ENCODE peak calls at places on chromosomes 2 and 18, in eight cellular contexts. C is HFF-Myc, F is psoas muscle, S is heart left ventricle, K is mammary epithelial cell, J is GM13977, Y is AG09319, L is uterus. X is an unnamed sample.

GRCh38 chr2:236038096-236038495 is 130.1 kb downstream of the GBX2 start:
- DNase-seq in C (no peak), F (no peak), S (no peak), K (no peak), J (no peak), Y (no peak), L (no peak), X (no peak)

GRCh38 chr2:162293122-162293781 is 25.2 kb downstream of the IFIH1 start:
- DNase-seq in C (no peak), F (no peak), S (no peak), K (peak), J (no peak), Y (no peak), L (no peak), X (no peak)

GRCh38 chr2:148207111-148207510 is 186.2 kb downstream of the MBD5 start:
- DNase-seq in C (no peak), F (no peak), S (no peak), K (no peak), J (no peak), Y (no peak), L (no peak), X (no peak)

GRCh38 chr2:179224361-179224760 is 40.3 kb downstream of the SESTD1 start:
- DNase-seq in C (no peak), F (no peak), S (no peak), K (no peak), J (no peak), Y (no peak), L (no peak), X (no peak)

GRCh38 chr2:64361151-64361938 is 92.6 kb upstream of the LGALSL start:
- DNase-seq in C (no peak), F (no peak), S (no peak), K (no peak), J (no peak), Y (no peak), L (no peak), X (no peak)

GRCh38 chr2:219542931-219543595 is 546 bp downstream of the CHPF start:
- DNase-seq in C (no peak), F (peak), S (peak), K (peak), J (no peak), Y (no peak), L (no peak), X (no peak)

GRCh38 chr18:5304232-5304631 is 8.7 kb upstream of the ZBTB14 start:
- DNase-seq in C (no peak), F (no peak), S (no peak), K (no peak), J (no peak), Y (no peak), L (no peak), X (no peak)

GRCh38 chr2:112644155-112644932 is 1.4 kb upstream of the SLC20A1 start:
- DNase-seq in C (no peak), F (no peak), S (no peak), K (peak), J (no peak), Y (no peak), L (no peak), X (peak)

GRCh38 chr2:191041418-191042161 is 27.6 kb upstream of the STAT1 start:
- DNase-seq in C (no peak), F (no peak), S (no peak), K (peak), J (no peak), Y (no peak), L (no peak), X (peak)

GRCh38 chr2:130798472-130799221 is 38.1 kb upstream of the ARHGEF4 start:
- DNase-seq in C (no peak), F (no peak), S (peak), K (no peak), J (no peak), Y (no peak), L (peak), X (peak)

GRCh38 chr2:3970791-3971190 is 267.4 kb downstream of the DCDC2C start:
- DNase-seq in C (no peak), F (no peak), S (no peak), K (no peak), J (no peak), Y (no peak), L (no peak), X (no peak)

GRCh38 chr2:25905126-25905525 is 26.8 kb upstream of the ASXL2 start:
- DNase-seq in C (no peak), F (no peak), S (no peak), K (no peak), J (no peak), Y (no peak), L (no peak), X (no peak)

GRCh38 chr18:10892801-10893595 is 256.4 kb downstream of the PIEZO2 start:
- DNase-seq in C (no peak), F (no peak), S (no peak), K (no peak), J (no peak), Y (no peak), L (no peak), X (no peak)

GRCh38 chr2:208020253-208020652 is 5.1 kb downstream of the PLEKHM3 start:
- DNase-seq in C (no peak), F (no peak), S (no peak), K (no peak), J (no peak), Y (no peak), L (no peak), X (no peak)

GRCh38 chr18:22691988-22692710 is 241.0 kb upstream of the RBBP8 start:
- DNase-seq in C (peak), F (no peak), S (no peak), K (peak), J (no peak), Y (peak), L (no peak), X (no peak)

GRCh38 chr2:64404743-64405142 is 49.2 kb upstream of the LGALSL start:
- DNase-seq in C (peak), F (peak), S (peak), K (no peak), J (no peak), Y (no peak), L (peak), X (peak)

GRCh38 chr18:48194787-48195186 is 214.4 kb downstream of the ZBTB7C start:
- DNase-seq in C (no peak), F (no peak), S (no peak), K (no peak), J (no peak), Y (no peak), L (no peak), X (no peak)

GRCh38 chr2:223460774-223461211 is 141.4 kb downstream of the SCG2 start:
- DNase-seq in C (peak), F (no peak), S (no peak), K (peak), J (no peak), Y (no peak), L (no peak), X (no peak)

GRCh38 chr18:13849791-13850190 is 25.8 kb downstream of the MC5R start:
- DNase-seq in C (no peak), F (no peak), S (no peak), K (no peak), J (no peak), Y (no peak), L (no peak), X (no peak)

GRCh38 chr2:3180082-3180908 is 197.3 kb downstream of the EIPR1 start:
- DNase-seq in C (no peak), F (no peak), S (no peak), K (no peak), J (no peak), Y (no peak), L (no peak), X (no peak)

GRCh38 chr2:109237792-109238191 is 108.8 kb downstream of the SH3RF3 start:
- DNase-seq in C (no peak), F (no peak), S (no peak), K (no peak), J (no peak), Y (no peak), L (no peak), X (no peak)

GRCh38 chr2:177256026-177256425 is 8.5 kb downstream of the NFE2L2 start:
- DNase-seq in C (no peak), F (no peak), S (no peak), K (no peak), J (no peak), Y (no peak), L (no peak), X (no peak)

GRCh38 chr18:46335551-46336059 is 231.4 kb downstream of the HAUS1 start:
- DNase-seq in C (no peak), F (peak), S (no peak), K (no peak), J (no peak), Y (no peak), L (no peak), X (peak)

GRCh38 chr2:39851691-39852110 is 72.6 kb upstream of the THUMPD2 start:
- DNase-seq in C (peak), F (no peak), S (peak), K (peak), J (no peak), Y (peak), L (no peak), X (peak)

GRCh38 chr18:29004921-29005320 is 828.0 kb upstream of the CDH2 start:
- DNase-seq in C (no peak), F (no peak), S (no peak), K (no peak), J (no peak), Y (no peak), L (no peak), X (no peak)

DNA sequence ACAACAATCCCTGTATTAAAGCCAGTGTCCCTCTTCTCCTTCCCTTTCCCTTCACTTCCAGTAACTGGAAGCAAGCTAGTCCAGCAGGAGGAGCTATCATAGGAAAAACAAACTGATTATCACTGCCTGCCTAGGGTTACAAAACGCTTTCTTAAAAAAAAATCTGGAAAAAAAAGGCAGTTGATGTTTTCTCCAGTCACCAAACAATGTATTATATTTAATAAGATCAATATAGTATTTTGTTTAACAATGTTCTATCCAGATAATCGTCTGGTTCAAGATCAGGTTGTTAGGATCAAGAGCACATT is 78.8 kb upstream of the ITGB6 start:
- DNase-seq in C (no peak), F (no peak), S (no peak), K (no peak), J (no peak), Y (no peak), L (no peak), X (no peak)
- TF ChIP-seq CTCF in C (peak), F (peak), S (peak), K (peak), J (no peak), Y (peak), L (peak), X (peak)

GRCh38 chr2:71951067-71951436 is 196.6 kb downstream of the CYP26B1 start:
- DNase-seq in C (no peak), F (no peak), S (no peak), K (no peak), J (no peak), Y (no peak), L (no peak), X (no peak)
- TF ChIP-seq CTCF in C (no peak), F (no peak), S (no peak), K (no peak), J (no peak), Y (no peak), L (no peak), X (no peak)

GRCh38 chr2:124323321-124323720 is 298.2 kb downstream of the CNTNAP5 start:
- DNase-seq in C (no peak), F (no peak), S (no peak), K (no peak), J (no peak), Y (no peak), L (no peak), X (no peak)
- TF ChIP-seq CTCF in C (no peak), F (no peak), S (no peak), K (no peak), J (no peak), Y (no peak), L (no peak), X (no peak)

GRCh38 chr2:164243315-164243714 is 378.0 kb downstream of the GRB14 start:
- DNase-seq in C (no peak), F (no peak), S (no peak), K (no peak), J (no peak), Y (no peak), L (no peak), X (no peak)
- TF ChIP-seq CTCF in C (no peak), F (no peak), S (no peak), K (no peak), J (no peak), Y (no peak), L (no peak), X (no peak)

GRCh38 chr18:78659748-78660147 is 319.9 kb upstream of the SALL3 start:
- DNase-seq in C (no peak), F (no peak), S (no peak), K (no peak), J (no peak), Y (no peak), L (no peak), X (peak)
- TF ChIP-seq CTCF in C (no peak), F (no peak), S (peak), K (no peak), J (no peak), Y (no peak), L (no peak), X (peak)

GRCh38 chr2:22037274-22037673 is 913.5 kb downstream of the TDRD15 start:
- DNase-seq in C (no peak), F (no peak), S (peak), K (no peak), J (no peak), Y (no peak), L (no peak), X (no peak)
- TF ChIP-seq CTCF in C (no peak), F (no peak), S (no peak), K (no peak), J (no peak), Y (no peak), L (no peak), X (no peak)

GRCh38 chr18:57439985-57440330 is 4.8 kb downstream of the ONECUT2 start:
- DNase-seq in C (no peak), F (no peak), S (no peak), K (no peak), J (no peak), Y (no peak), L (no peak), X (no peak)

GRCh38 chr18:57439617-57439975 is 4.4 kb downstream of the ONECUT2 start:
- DNase-seq in C (no peak), F (no peak), S (no peak), K (no peak), J (peak), Y (no peak), L (no peak), X (peak)

GRCh38 chr18:57437433-57437781 is 2.2 kb downstream of the ONECUT2 start:
- DNase-seq in C (no peak), F (no peak), S (no peak), K (no peak), J (peak), Y (no peak), L (no peak), X (peak)

GRCh38 chr18:57437782-57438668 is 2.9 kb downstream of the ONECUT2 start:
- DNase-seq in C (peak), F (no peak), S (no peak), K (peak), J (peak), Y (no peak), L (no peak), X (peak)

GRCh38 chr18:57438669-57439616 is 3.8 kb downstream of the ONECUT2 start:
- DNase-seq in C (no peak), F (no peak), S (no peak), K (no peak), J (peak), Y (no peak), L (no peak), X (peak)
- TF ChIP-seq CTCF in C (no peak), F (no peak), S (no peak), K (no peak), J (no peak), Y (no peak), L (no peak), X (peak)

GRCh38 chr2:96636772-96637171 is 1.3 kb downstream of the KANSL3 start:
- DNase-seq in C (no peak), F (no peak), S (peak), K (peak), J (no peak), Y (no peak), L (no peak), X (no peak)

GRCh38 chr2:96642564-96643350 is at the start of gene FER1L5:
- DNase-seq in C (no peak), F (no peak), S (peak), K (no peak), J (no peak), Y (no peak), L (peak), X (peak)

GRCh38 chr2:96637385-96638143 is 548 bp downstream of the KANSL3 start:
- DNase-seq in C (peak), F (peak), S (peak), K (peak), J (peak), Y (peak), L (peak), X (peak)

GRCh38 chr2:96633641-96634040 is 4.5 kb downstream of the KANSL3 start:
- DNase-seq in C (no peak), F (no peak), S (no peak), K (no peak), J (no peak), Y (no peak), L (no peak), X (no peak)

GRCh38 chr2:96638144-96639121 is at the start of gene KANSL3:
- DNase-seq in C (peak), F (peak), S (peak), K (peak), J (peak), Y (peak), L (peak), X (peak)
- TF ChIP-seq CTCF in C (no peak), F (no peak), S (no peak), K (no peak), J (no peak), Y (no peak), L (no peak), X (no peak)